ENCODE peak calls at places on chromosomes 1 and 21, in five cellular contexts. V is cardiac muscle cell, Z is upper lobe of right lung, A is fibroblast of lung, Q is aorta. G is an unnamed sample.
A peak's percentile ranks its signal among the peaks of the same experiment; 100 is the strongest.

GRCh38 chr1:66853379-66853778 is 52.3 kb upstream of the INSL5 start:
- DNase-seq in V (no peak), Z (no peak), A (no peak), Q (no peak), G (no peak)

GRCh38 chr21:9839011-9839661 is 682.2 kb upstream of the TPTE start:
- DNase-seq in V (no peak), Z (peak; percentile 71), A (no peak), Q (peak; percentile 59), G (no peak)

GRCh38 chr1:160007577-160008200 is 24.1 kb downstream of the PIGM start:
- DNase-seq in V (peak; percentile 49), Z (no peak), A (peak; percentile 43), Q (no peak), G (peak; percentile 38)

GRCh38 chr21:42214081-42214750 is 4.7 kb upstream of the ABCG1 start:
- DNase-seq in V (no peak), Z (no peak), A (no peak), Q (no peak), G (no peak)

GRCh38 chr1:38891753-38892152 is 10.4 kb upstream of the GJA9 start:
- DNase-seq in V (no peak), Z (no peak), A (no peak), Q (no peak), G (no peak)

GRCh38 chr1:92934395-92935378 is 26.6 kb downstream of the DIPK1A start:
- DNase-seq in V (peak; percentile 97), Z (no peak), A (peak; percentile 94), Q (peak; percentile 61), G (no peak)

GRCh38 chr1:60978421-60979357 is 103.7 kb upstream of the NFIA start:
- DNase-seq in V (peak; percentile 74), Z (no peak), A (peak; percentile 67), Q (peak; percentile 59), G (peak; percentile 27)

GRCh38 chr1:116001739-116002487 is 25.6 kb downstream of the SLC22A15 start:
- DNase-seq in V (no peak), Z (no peak), A (no peak), Q (no peak), G (no peak)

GRCh38 chr1:51014878-51015277 is 44.8 kb downstream of the CDKN2C start:
- DNase-seq in V (no peak), Z (no peak), A (no peak), Q (no peak), G (no peak)

GRCh38 chr1:56180806-56181205 is 398.6 kb downstream of the PLPP3 start:
- DNase-seq in V (peak; percentile 44), Z (no peak), A (peak; percentile 64), Q (no peak), G (no peak)

GRCh38 chr1:24914226-24915069 is 15.6 kb downstream of the RUNX3 start:
- DNase-seq in V (peak; percentile 48), Z (no peak), A (peak; percentile 37), Q (no peak), G (no peak)

GRCh38 chr21:42145569-42146250 is 73.2 kb upstream of the ABCG1 start:
- DNase-seq in V (peak; percentile 74), Z (peak; percentile 67), A (peak; percentile 66), Q (no peak), G (peak; percentile 67)

GRCh38 chr1:172278478-172278877 is 142.0 kb upstream of the C1orf105 start:
- DNase-seq in V (peak; percentile 52), Z (no peak), A (peak; percentile 74), Q (no peak), G (no peak)

GRCh38 chr1:208245185-208245705 is 1.1 kb upstream of the PLXNA2 start:
- DNase-seq in V (peak; percentile 96), Z (peak; percentile 88), A (peak; percentile 95), Q (peak; percentile 95), G (peak; percentile 65)

GRCh38 chr1:184075040-184076029 is 23.8 kb downstream of the TSEN15 start:
- DNase-seq in V (peak; percentile 79), Z (no peak), A (peak; percentile 84), Q (no peak), G (peak; percentile 60)

GRCh38 chr1:9275567-9276034 is 17.1 kb upstream of the SPSB1 start:
- DNase-seq in V (peak; percentile 76), Z (peak; percentile 87), A (peak; percentile 86), Q (peak; percentile 89), G (peak; percentile 52)

GRCh38 chr1:8903410-8903809 is 24.9 kb upstream of the ENO1 start:
- DNase-seq in V (no peak), Z (no peak), A (no peak), Q (no peak), G (no peak)

GRCh38 chr1:25998075-25998761 is 355 bp upstream of the PAFAH2 start:
- DNase-seq in V (peak; percentile 100), Z (peak; percentile 97), A (peak; percentile 100), Q (peak; percentile 98), G (peak; percentile 98)
- H3K27ac ChIP-seq in V (peak overlapping the region; percentile 85), Z (peak overlapping the region; percentile 92), A (peak overlapping the region; percentile 70), Q (no peak overlapping the region), G (peak overlapping the region; percentile 94)

GRCh38 chr21:19237603-19238002 is 834.0 kb upstream of the TMPRSS15 start:
- DNase-seq in V (no peak), Z (no peak), A (no peak), Q (no peak), G (no peak)
- H3K4me3 ChIP-seq in V (no peak overlapping the region), Z (no peak overlapping the region), A (no peak overlapping the region), Q (no peak overlapping the region), G (no peak overlapping the region)

DNA sequence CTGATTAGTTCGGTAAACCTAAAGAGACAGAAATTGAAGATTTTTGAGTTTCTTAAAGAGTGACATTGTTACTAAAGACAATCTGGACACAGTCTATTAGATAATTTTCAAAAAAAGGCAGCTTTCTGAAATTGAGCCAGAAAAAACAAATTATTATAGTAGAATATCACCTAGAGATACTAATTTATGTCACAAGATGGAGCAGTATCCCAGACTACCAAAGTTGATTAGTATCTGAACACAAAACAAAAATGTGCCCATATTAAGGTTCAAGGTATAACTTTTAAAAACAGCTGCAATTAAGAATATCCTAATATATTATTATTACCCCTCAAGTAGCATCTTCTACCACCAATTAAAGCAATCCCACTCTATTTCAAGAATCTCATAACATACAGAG is 40.5 kb upstream of the SYT2 start:
- DNase-seq in V (peak; percentile 2), Z (no peak), A (no peak), Q (no peak), G (peak; percentile 13)
- H3K36me3 ChIP-seq in V (peaks cover 80% of the 10 kb centered on the region), Z (peaks cover 96% of the 10 kb centered on the region), A (peaks cover 10% of the 10 kb centered on the region), Q (peaks cover 6% of the 10 kb centered on the region), G (peaks cover 74% of the 10 kb centered on the region)

DNA sequence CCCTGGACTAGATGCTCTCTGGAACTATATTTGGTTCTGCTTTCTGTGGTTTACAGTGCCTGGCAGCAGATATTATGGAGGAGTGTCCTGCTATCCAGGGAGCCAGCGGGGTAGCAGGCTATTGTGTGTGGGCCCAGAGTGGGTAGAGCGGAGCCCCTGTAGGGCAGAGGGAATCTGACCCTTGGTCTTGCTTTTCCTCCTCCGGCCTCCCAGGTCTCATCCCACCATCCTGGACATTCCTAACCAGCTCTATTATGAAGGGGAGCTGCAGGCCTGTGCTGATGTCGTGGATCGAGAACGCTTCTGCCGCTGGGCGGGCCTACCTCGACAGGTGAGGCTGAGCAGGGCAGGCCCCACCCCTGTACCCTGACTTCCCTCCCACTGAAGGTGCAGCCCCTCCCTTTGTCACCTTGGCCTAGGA is 9.1 kb downstream of the RHOC start:
- DNase-seq in V (no peak), Z (no peak), A (no peak), Q (no peak), G (no peak)
- H3K27ac ChIP-seq in V (peak overlapping the region; percentile 91), Z (peak overlapping the region; percentile 25), A (no peak overlapping the region), Q (no peak overlapping the region), G (no peak overlapping the region)

DNA sequence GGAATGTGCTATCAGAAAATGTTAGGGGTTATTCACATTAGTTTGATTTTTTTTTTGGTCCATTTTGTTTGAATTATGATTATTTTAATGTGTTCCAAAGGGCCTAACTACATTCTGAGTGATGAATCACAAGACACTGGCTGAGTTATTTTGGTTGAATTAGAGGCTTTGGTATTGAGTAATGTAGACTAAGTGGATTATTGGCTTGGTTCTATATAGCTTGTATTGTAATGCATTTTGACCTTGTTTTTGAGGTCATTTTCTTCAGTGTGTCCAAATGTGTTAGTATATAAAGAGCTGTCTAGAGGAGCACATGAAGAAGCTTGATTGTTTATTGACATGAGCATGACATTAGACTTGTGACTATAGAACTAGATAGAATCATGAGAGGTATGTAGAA is 3.4 kb downstream of the ZNF326 start:
- DNase-seq in V (no peak), Z (no peak), A (peak; percentile 32), Q (no peak), G (no peak)
- H3K4me3 ChIP-seq in V (no peak overlapping the region), Z (no peak overlapping the region), A (no peak overlapping the region), Q (no peak overlapping the region), G (no peak overlapping the region)

DNA sequence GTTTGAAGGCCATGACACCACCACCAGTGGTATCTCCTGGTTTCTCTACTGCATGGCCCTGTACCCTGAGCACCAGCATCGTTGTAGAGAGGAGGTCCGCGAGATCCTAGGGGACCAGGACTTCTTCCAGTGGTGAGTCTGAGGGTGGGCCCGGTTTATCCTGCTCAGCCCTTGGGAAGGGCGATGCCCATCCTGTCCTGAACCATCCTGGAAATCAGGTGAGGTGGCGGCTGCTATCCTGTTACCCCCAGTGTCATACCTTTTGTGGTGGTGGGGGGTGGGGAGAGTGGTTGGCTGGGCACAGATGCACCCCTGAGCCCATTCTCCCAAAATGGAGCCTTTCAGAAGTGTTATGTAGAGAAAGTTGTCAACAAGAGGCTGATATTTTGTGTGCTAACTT is 16.3 kb downstream of the CYP4B1 start:
- DNase-seq in V (no peak), Z (no peak), A (no peak), Q (no peak), G (no peak)
- H3K36me3 ChIP-seq in V (no peaks in the 10 kb centered on the region), Z (peaks cover 25% of the 10 kb centered on the region), A (no peaks in the 10 kb centered on the region), Q (no peaks in the 10 kb centered on the region), G (no peaks in the 10 kb centered on the region)

GRCh38 chr1:202553560-202554038 is 156.7 kb downstream of the SYT2 start:
- DNase-seq in V (peak; percentile 89), Z (no peak), A (no peak), Q (no peak), G (no peak)
- H3K27ac ChIP-seq in V (peak overlapping the region; percentile 80), Z (no peak overlapping the region), A (no peak overlapping the region), Q (peak overlapping the region; percentile 75), G (no peak overlapping the region)

GRCh38 chr1:28417441-28418277 is 48.1 kb downstream of the PHACTR4 start:
- DNase-seq in V (peak; percentile 74), Z (no peak), A (peak; percentile 88), Q (no peak), G (peak; percentile 38)
- H3K4me3 ChIP-seq in V (no peak overlapping the region), Z (no peak overlapping the region), A (no peak overlapping the region), Q (no peak overlapping the region), G (peak overlapping the region; percentile 55)

DNA sequence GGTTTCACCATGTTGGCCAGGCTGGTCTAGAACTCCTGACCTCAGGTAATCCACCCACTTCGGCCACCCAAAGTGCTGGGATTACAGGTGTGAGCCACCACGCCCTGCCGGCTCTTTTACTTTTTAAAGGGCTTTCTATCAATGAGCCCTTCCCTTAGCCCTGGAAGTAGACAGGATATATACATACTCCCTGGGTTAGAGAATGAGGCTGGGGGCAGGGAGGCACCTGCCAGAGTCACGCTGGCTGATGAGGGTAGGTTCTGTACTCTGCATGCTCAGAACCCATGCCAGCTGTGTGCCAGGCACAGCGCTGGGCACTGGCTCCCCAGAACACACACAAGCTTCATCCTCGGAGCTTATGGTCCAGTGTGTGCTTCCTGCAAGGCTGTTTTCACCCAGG is 113.6 kb upstream of the IPO9 start:
- DNase-seq in V (no peak), Z (no peak), A (no peak), Q (no peak), G (no peak)
- H3K36me3 ChIP-seq in V (no peaks in the 10 kb centered on the region), Z (no peaks in the 10 kb centered on the region), A (peaks cover 26% of the 10 kb centered on the region), Q (no peaks in the 10 kb centered on the region), G (no peaks in the 10 kb centered on the region)

GRCh38 chr1:30718091-30718635 is 5.2 kb downstream of the MATN1 start:
- DNase-seq in V (peak; percentile 99), Z (peak; percentile 100), A (peak; percentile 97), Q (peak; percentile 100), G (peak; percentile 99)
- H3K27ac ChIP-seq in V (peak overlapping the region; percentile 45), Z (peak overlapping the region; percentile 66), A (no peak overlapping the region), Q (peak overlapping the region; percentile 14), G (peak overlapping the region; percentile 100)

G was measured in CD4-positive, CD25-positive, alpha-beta regulatory T cell.